ENCODE peak calls at places on chromosome 18, in five cellular contexts. A is thoracic aorta, N is heart left ventricle, S is WERI-Rb-1, D is GM20000. P is an unnamed sample.

GRCh38 chr18:63963610-63964256 is 6.1 kb upstream of the SERPINB8 start:
- DNase-seq in S (peak), D (no peak), N (no peak), A (no peak), P (peak)

GRCh38 chr18:78957140-78957539 is 22.5 kb upstream of the SALL3 start:
- DNase-seq in S (no peak), D (no peak), A (no peak), N (no peak), P (no peak)

GRCh38 chr18:60975419-60975818 is 357.8 kb upstream of the CDH20 start:
- DNase-seq in A (no peak), S (no peak), D (no peak), N (no peak), P (no peak)

GRCh38 chr18:6428851-6429395 is 14.2 kb upstream of the L3MBTL4 start:
- DNase-seq in N (no peak), D (no peak), A (no peak), S (peak), P (no peak)

GRCh38 chr18:75003089-75003488 is 205.8 kb downstream of the PTGR3 start:
- DNase-seq in S (no peak), N (no peak), A (no peak), D (no peak), P (no peak)

GRCh38 chr18:59921384-59921891 is 21.6 kb downstream of the PMAIP1 start:
- DNase-seq in N (no peak), S (no peak), A (no peak), D (no peak), P (no peak)

GRCh38 chr18:75129717-75130477 is 79.0 kb downstream of the PTGR3 start:
- DNase-seq in D (no peak), A (no peak), S (peak), N (no peak), P (no peak)

GRCh38 chr18:24370120-24370519 is 27.5 kb downstream of the OSBPL1A start:
- DNase-seq in N (no peak), S (no peak), A (no peak), D (no peak), P (no peak)

GRCh38 chr18:58315739-58316215 is 271.8 kb downstream of the NEDD4L start:
- DNase-seq in S (no peak), D (no peak), A (no peak), N (no peak), P (no peak)

GRCh38 chr18:70469916-70470315 is 181.1 kb downstream of the SOCS6 start:
- DNase-seq in S (peak), A (no peak), N (no peak), D (no peak), P (no peak)

GRCh38 chr18:42437646-42438045 is 482.6 kb downstream of the PIK3C3 start:
- DNase-seq in N (peak), S (no peak), D (no peak), A (no peak), P (no peak)

GRCh38 chr18:26617151-26617554 is 68.8 kb upstream of the KCTD1 start:
- DNase-seq in S (no peak), D (no peak), A (no peak), N (no peak), P (no peak)

GRCh38 chr18:55577812-55578539 is 10.0 kb downstream of the TCF4 start:
- DNase-seq in A (no peak), N (no peak), D (no peak), S (no peak), P (no peak)

GRCh38 chr18:52588916-52589315 is 248.9 kb downstream of the DCC start:
- DNase-seq in A (no peak), S (no peak), D (no peak), N (no peak), P (no peak)

GRCh38 chr18:30810580-30810979 is 232.0 kb downstream of the DSC3 start:
- DNase-seq in S (no peak), A (no peak), D (no peak), N (no peak), P (no peak)

GRCh38 chr18:46715062-46715461 is 41.8 kb downstream of the ST8SIA5 start:
- DNase-seq in A (no peak), D (no peak), S (no peak), N (no peak), P (no peak)

GRCh38 chr18:79567481-79568147 is 112.0 kb upstream of the CTDP1 start:
- DNase-seq in N (peak), D (no peak), A (peak), S (no peak), P (peak)

GRCh38 chr18:71223487-71223886 is 934.6 kb downstream of the SOCS6 start:
- DNase-seq in N (no peak), A (no peak), D (no peak), S (no peak), P (no peak)

GRCh38 chr18:77702686-77703085 is 453.0 kb downstream of the GALR1 start:
- DNase-seq in A (no peak), S (peak), D (no peak), N (no peak), P (no peak)

GRCh38 chr18:35786359-35787042 is 186.0 kb upstream of the RMP24 start:
- DNase-seq in D (no peak), N (no peak), S (no peak), A (no peak), P (no peak)

GRCh38 chr18:78082776-78083175 is 833.1 kb downstream of the GALR1 start:
- DNase-seq in S (no peak), D (no peak), N (no peak), A (no peak), P (no peak)

GRCh38 chr18:60172030-60172429 is 200.5 kb downstream of the MC4R start:
- DNase-seq in N (no peak), D (no peak), S (no peak), A (no peak), P (no peak)

GRCh38 chr18:79933765-79934164 is 17.7 kb downstream of the SLC66A2 start:
- DNase-seq in D (no peak), N (peak), S (peak), A (no peak), P (peak)

GRCh38 chr18:40670991-40671390 is 1284.0 kb upstream of the PIK3C3 start:
- DNase-seq in N (no peak), A (no peak), S (no peak), D (no peak), P (no peak)

GRCh38 chr18:31410716-31411483 is 34.3 kb downstream of the DSG4 start:
- DNase-seq in D (no peak), A (no peak), S (no peak), N (no peak), P (no peak)

GRCh38 chr18:75551071-75551470 is 123.6 kb upstream of the SMIM21 start:
- DNase-seq in D (no peak), N (no peak), S (no peak), A (no peak), P (no peak)

DNA sequence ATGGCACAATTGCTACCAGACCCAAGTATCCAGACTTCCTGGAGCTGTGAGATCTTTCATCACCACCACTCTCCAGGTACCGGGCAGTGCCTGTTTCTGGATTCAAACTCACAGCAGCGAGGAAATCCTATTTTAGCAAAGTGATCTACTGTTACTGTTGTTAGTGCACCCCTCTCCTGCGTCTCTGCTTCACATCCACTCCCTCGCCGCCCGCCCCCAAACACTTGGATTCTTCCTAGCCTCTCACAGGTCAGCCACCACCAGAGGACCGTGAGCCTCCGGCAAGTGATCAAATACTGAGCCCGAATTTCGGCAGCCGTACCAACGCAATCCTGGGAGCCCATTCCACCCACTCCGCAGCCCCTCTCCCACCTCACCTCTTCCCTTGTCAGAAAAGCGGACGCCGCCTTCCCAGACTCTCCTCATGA is 519 bp downstream of the METTL4 start:
- DNase-seq in N (peak), D (peak), S (peak), A (peak), P (peak)
- TF ChIP-seq CTCF in N (peak), D (no peak), S (no peak), A (peak), P (no peak)

DNA sequence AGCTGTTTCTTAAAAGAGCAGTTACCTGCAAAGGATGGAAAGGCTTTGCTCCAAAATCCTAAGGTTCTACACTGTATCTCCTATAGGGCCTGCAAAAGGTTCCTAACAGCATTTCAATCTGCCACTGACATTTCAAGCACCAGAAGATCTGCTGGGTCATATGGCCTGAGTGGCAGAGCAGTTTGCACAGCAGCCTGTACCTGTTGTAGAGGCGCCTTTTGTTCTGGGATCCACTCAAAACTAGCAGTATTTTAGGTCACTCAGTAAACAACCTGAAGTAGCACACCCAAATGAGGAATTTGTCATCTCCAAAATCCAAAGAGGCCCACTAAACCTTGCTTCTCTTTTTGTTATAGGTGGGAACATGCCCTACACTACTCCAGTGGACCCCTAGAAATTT is 6.2 kb downstream of the FAM210A start:
- DNase-seq in D (no peak), S (no peak), N (no peak), A (no peak), P (no peak)
- TF ChIP-seq CTCF in D (no peak), S (no peak), N (no peak), A (no peak), P (no peak)

DNA sequence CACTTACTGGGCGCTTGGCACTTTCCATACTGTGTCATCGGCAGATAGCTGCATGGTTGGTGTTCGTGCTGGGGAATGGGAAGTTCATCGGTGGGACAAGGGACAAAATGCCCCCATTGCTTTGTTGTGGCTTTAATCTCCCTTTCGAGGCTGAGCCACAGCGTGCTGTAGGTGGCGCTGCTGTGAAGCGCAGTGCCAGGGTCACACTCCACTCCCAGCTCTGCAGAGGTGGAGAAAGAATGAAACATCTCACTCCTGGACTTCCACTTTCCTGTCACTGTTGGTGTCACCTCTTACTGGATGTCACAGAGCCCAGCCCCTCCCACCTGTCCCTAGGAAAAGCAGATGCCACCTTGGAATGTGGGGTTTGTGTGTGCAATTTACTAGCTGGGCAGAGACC is 8.7 kb downstream of the TYMS start:
- DNase-seq in A (no peak), D (no peak), S (no peak), N (no peak), P (no peak)
- TF ChIP-seq CTCF in A (no peak), D (peak), S (peak), N (no peak), P (no peak)

GRCh38 chr18:12283666-12284065 is 24.4 kb upstream of the TUBB6 start:
- DNase-seq in D (no peak), N (no peak), A (no peak), S (no peak), P (no peak)

GRCh38 chr18:12281861-12282260 is 26.2 kb upstream of the TUBB6 start:
- DNase-seq in D (no peak), N (no peak), A (no peak), S (no peak), P (no peak)

GRCh38 chr18:12282436-12283039 is 25.5 kb upstream of the TUBB6 start:
- DNase-seq in N (peak), A (no peak), D (no peak), S (no peak), P (no peak)

GRCh38 chr18:12279781-12280531 is 25.8 kb downstream of the CIDEA start:
- DNase-seq in N (peak), S (no peak), A (no peak), D (no peak), P (no peak)

GRCh38 chr18:12283256-12283655 is 24.8 kb upstream of the TUBB6 start:
- DNase-seq in A (no peak), N (no peak), S (no peak), D (no peak), P (no peak)
- TF ChIP-seq CTCF in A (no peak), N (no peak), S (peak), D (no peak), P (no peak)

GRCh38 chr18:9831046-9831722 is 54.6 kb upstream of the TXNDC2 start:
- DNase-seq in D (no peak), A (no peak), S (no peak), N (no peak), P (no peak)
- TF ChIP-seq CTCF in D (no peak), A (peak), S (no peak), N (no peak), P (peak)

DNA sequence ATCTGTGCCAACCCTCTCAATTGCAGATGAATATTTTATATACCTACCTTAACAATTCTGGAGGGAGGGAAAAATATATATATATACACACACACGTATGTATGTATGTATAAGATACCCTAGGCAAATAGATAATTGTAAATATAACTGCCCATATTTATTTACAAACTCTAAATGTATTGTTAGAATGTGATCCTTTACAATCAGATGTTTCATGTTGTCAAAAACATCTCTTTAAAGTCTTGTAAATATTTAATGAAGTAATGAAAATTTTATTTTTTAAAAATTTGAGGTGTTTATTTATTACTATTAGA is 11.6 kb downstream of the ANKRD12 start:
- DNase-seq in A (no peak), S (no peak), D (no peak), N (no peak), P (no peak)
- TF ChIP-seq CTCF in A (no peak), S (no peak), D (no peak), N (no peak), P (peak)

GRCh38 chr18:68676913-68677312 is 38.0 kb downstream of the TMX3 start:
- DNase-seq in S (no peak), A (no peak), D (no peak), N (no peak), P (no peak)
- TF ChIP-seq CTCF in S (no peak), A (no peak), D (peak), N (no peak), P (no peak)

GRCh38 chr18:56789889-56790180 is 138.7 kb downstream of the WDR7 start:
- DNase-seq in S (no peak), D (no peak), N (no peak), A (no peak), P (no peak)
- TF ChIP-seq CTCF in S (no peak), D (no peak), N (no peak), A (no peak), P (no peak)

GRCh38 chr18:54330768-54331548 is 26.7 kb downstream of the STARD6 start:
- DNase-seq in A (no peak), D (no peak), S (no peak), N (no peak), P (no peak)

GRCh38 chr18:54327818-54328217 is 29.8 kb downstream of the STARD6 start:
- DNase-seq in A (no peak), S (no peak), D (no peak), N (no peak), P (no peak)

GRCh38 chr18:54323970-54324369 is 33.7 kb downstream of the STARD6 start:
- DNase-seq in S (no peak), A (no peak), D (no peak), N (no peak), P (no peak)

GRCh38 chr18:54335638-54336173 is 22.0 kb downstream of the STARD6 start:
- DNase-seq in A (no peak), S (no peak), N (no peak), D (no peak), P (no peak)

DNA sequence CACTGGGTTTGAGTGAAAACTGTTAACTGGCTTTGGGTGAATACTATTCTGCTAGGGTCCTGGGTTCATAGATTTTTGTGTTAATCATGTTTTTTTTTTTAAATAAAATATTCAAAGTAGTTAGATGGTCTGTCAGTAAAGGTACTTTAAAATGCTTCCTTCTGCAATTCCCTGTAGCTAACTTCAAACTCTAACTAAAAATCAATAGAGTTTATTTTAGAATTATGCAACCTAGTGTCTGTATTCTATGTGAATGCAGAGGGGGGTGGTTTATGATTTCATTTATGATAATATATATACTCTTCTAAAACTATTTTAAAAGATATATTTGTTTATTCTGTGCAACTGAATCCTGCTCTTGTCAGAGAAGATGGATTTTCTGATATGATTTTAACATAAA is 27.9 kb downstream of the STARD6 start:
- DNase-seq in D (no peak), N (no peak), A (no peak), S (no peak), P (no peak)
- TF ChIP-seq CTCF in D (no peak), N (no peak), A (no peak), S (no peak), P (no peak)

P was measured in tibial artery.